ENCODE peak calls at places on chromosomes 4 and X, in six cellular contexts. M is pancreas; H is sigmoid colon; U is PC-3; N is CD4-positive, CD25-positive, alpha-beta regulatory T cell; V is H9. A is an unnamed sample.
A peak's percentile ranks its signal among the peaks of the same experiment; 100 is the strongest.

GRCh38 chr4:97653701-97654100 is 489.6 kb downstream of the STPG2 start:
- DNase-seq in U (no peak), V (no peak), N (no peak), M (no peak), H (no peak), A (no peak)

GRCh38 chr4:12179264-12179616 is 750.5 kb upstream of the HS3ST1 start:
- DNase-seq in U (no peak), H (no peak), N (no peak), V (no peak), M (no peak), A (no peak)

GRCh38 chrX:25005382-25006185 is 10.2 kb downstream of the ARX start:
- DNase-seq in M (no peak), V (no peak), N (no peak), H (no peak), U (no peak), A (no peak)

GRCh38 chr4:5664778-5665177 is 43.6 kb downstream of the EVC2 start:
- DNase-seq in H (no peak), N (no peak), U (no peak), V (no peak), M (no peak), A (no peak)

GRCh38 chr4:18608910-18609525 is 587.5 kb upstream of the LCORL start:
- DNase-seq in M (no peak), U (no peak), N (no peak), V (no peak), H (no peak), A (no peak)

GRCh38 chrX:62928906-62929305 is 422.2 kb downstream of the SPIN4 start:
- DNase-seq in U (no peak), H (no peak), V (no peak), M (no peak), N (no peak), A (no peak)

GRCh38 chr4:8305851-8306361 is 36.4 kb downstream of the HTRA3 start:
- DNase-seq in N (no peak), H (peak; percentile 70), U (no peak), V (peak; percentile 46), M (no peak), A (no peak)

GRCh38 chr4:146959692-146960091 is 14.0 kb upstream of the TTC29 start:
- DNase-seq in H (no peak), U (peak; percentile 17), V (no peak), M (no peak), N (no peak), A (no peak)

GRCh38 chr4:143381171-143382118 is 44.8 kb downstream of the GAB1 start:
- DNase-seq in V (no peak), N (no peak), M (peak; percentile 63), U (peak; percentile 88), H (peak; percentile 96), A (peak; percentile 80)

GRCh38 chr4:143380651-143381050 is 44.0 kb downstream of the GAB1 start:
- DNase-seq in V (no peak), M (no peak), H (no peak), N (no peak), U (no peak), A (no peak)

GRCh38 chr4:143375326-143376073 is 38.8 kb downstream of the GAB1 start:
- DNase-seq in M (no peak), U (peak; percentile 55), N (no peak), V (peak; percentile 50), H (no peak), A (peak; percentile 47)

GRCh38 chr4:143374771-143375170 is 38.1 kb downstream of the GAB1 start:
- DNase-seq in M (no peak), H (no peak), V (no peak), N (no peak), U (no peak), A (no peak)

DNA sequence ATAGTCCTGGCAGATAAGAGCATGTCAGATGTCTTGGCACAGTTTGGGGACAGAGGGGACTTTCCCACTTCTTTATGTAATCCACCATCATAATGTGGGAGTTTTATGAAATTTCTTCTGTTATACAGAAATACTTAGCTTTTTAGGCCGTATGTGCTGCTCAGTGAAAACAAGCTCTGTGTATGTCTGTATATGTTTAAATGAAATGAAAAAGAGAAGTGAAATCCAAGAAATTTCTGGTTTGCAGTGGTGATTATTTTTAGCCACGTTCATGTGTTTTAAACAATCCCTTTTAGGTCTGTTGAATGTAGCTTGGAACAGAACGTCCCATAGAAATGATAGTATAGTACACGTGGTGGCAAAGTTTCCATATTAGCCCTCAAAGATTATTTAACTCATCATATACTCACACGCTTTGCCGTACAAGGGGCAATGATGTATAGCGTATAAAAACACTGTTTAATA is 41.0 kb downstream of the GAB1 start:
- DNase-seq in U (no peak), N (no peak), H (no peak), V (no peak), M (no peak), A (no peak)
- H3K4me1 ChIP-seq in U (peaks cover 17% of the 10 kb centered on the region), N (no peaks in the 10 kb centered on the region), H (peaks cover 100% of the 10 kb centered on the region), V (peaks cover 8% of the 10 kb centered on the region), M (peaks cover 18% of the 10 kb centered on the region), A (peaks cover 3% of the 10 kb centered on the region)

GRCh38 chr4:151930372-151930771 is 169.6 kb upstream of the GATB start:
- DNase-seq in N (no peak), M (no peak), H (no peak), V (no peak), U (no peak), A (no peak)

GRCh38 chr4:151933122-151933827 is 172.5 kb upstream of the GATB start:
- DNase-seq in M (no peak), H (no peak), V (peak; percentile 43), N (no peak), U (no peak), A (no peak)

GRCh38 chr4:151928112-151928511 is 167.3 kb upstream of the GATB start:
- DNase-seq in N (no peak), U (no peak), V (no peak), M (no peak), H (no peak), A (no peak)

GRCh38 chr4:151934766-151935165 is 174.0 kb upstream of the GATB start:
- DNase-seq in U (no peak), H (no peak), N (no peak), V (no peak), M (no peak), A (no peak)

GRCh38 chr4:151931563-151931962 is 170.8 kb upstream of the GATB start:
- DNase-seq in H (no peak), U (no peak), M (no peak), N (no peak), V (no peak), A (no peak)
- H3K4me1 ChIP-seq in H (no peaks in the 10 kb centered on the region), U (no peaks in the 10 kb centered on the region), M (no peaks in the 10 kb centered on the region), N (no peaks in the 10 kb centered on the region), V (no peaks in the 10 kb centered on the region), A (no peaks in the 10 kb centered on the region)

GRCh38 chr4:3296651-3297050 is 3.8 kb downstream of the RGS12 start:
- DNase-seq in V (no peak), N (no peak), U (no peak), H (no peak), M (no peak), A (peak; percentile 13)
- H3K4me1 ChIP-seq in V (no peaks in the 10 kb centered on the region), N (peaks cover 30% of the 10 kb centered on the region), U (peaks cover 6% of the 10 kb centered on the region), H (peaks cover 14% of the 10 kb centered on the region), M (no peaks in the 10 kb centered on the region), A (no peaks in the 10 kb centered on the region)

DNA sequence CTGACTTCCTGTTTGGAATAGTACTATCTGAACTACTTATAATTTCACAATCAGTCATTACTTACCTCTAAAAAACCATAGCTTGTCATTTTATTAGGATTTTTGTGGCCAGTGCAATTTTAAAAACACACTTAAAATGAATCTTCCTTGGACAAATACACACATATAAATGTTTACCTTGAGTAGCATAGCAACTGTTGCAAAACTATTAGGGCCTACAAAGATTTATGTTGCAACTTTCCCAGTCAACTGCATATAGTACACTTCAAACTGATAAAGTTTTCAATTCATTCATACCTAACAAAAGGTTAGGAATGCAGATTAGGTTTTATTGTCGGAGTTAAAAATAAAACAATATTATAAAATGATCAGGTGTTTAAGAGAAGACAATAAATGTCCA is 193.0 kb downstream of the PDGFC start:
- DNase-seq in U (peak; percentile 83), M (no peak), H (no peak), V (no peak), N (no peak), A (no peak)
- H3K4me1 ChIP-seq in U (peaks cover 66% of the 10 kb centered on the region), M (no peaks in the 10 kb centered on the region), H (peaks cover 55% of the 10 kb centered on the region), V (no peaks in the 10 kb centered on the region), N (no peaks in the 10 kb centered on the region), A (no peaks in the 10 kb centered on the region)

DNA sequence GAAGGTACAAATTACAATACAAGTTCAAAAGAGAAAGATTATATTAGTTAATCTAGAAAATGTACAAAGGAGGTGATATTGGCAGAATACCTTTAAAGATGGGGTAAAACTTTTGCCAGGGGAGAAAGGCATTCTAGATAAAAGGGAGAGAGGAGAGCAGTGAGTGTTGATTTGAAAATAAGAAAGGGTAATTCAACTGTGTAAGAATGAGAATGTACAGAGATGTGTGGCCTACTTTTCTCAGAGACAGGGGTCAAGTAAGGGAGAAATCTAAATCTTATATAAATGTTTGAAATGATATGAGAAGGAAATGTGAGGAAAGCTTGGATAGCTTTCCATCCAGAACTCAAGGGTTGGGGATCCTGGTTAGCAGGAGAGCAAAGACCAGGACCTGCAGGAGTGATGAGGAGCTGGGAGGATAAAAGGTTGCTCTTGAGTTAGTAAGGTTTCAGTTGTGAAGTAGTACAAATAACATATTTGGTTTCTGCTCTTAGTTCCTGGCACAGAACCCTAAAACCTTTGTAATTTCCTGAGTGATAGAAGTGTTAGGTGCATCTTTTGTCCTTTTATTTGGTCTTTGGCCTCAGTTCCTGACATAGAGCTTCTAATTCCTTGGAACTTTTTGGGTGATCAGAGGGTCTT is 489.9 kb downstream of the INPP4B start:
- DNase-seq in U (no peak), N (no peak), V (no peak), H (no peak), M (no peak), A (no peak)
- H3K4me1 ChIP-seq in U (peaks cover 37% of the 10 kb centered on the region), N (peaks cover 70% of the 10 kb centered on the region), V (no peaks in the 10 kb centered on the region), H (peaks cover 32% of the 10 kb centered on the region), M (peaks cover 7% of the 10 kb centered on the region), A (no peaks in the 10 kb centered on the region)

GRCh38 chr4:108110450-108110849 is 58.3 kb downstream of the LEF1 start:
- DNase-seq in H (no peak), U (no peak), V (no peak), N (no peak), M (no peak), A (no peak)
- H3K4me1 ChIP-seq in H (no peaks in the 10 kb centered on the region), U (no peaks in the 10 kb centered on the region), V (peaks cover 5% of the 10 kb centered on the region), N (peaks cover 100% of the 10 kb centered on the region), M (no peaks in the 10 kb centered on the region), A (no peaks in the 10 kb centered on the region)

GRCh38 chr4:127145001-127145400 is 487.8 kb upstream of the INTU start:
- DNase-seq in H (no peak), N (no peak), U (no peak), V (no peak), M (no peak), A (no peak)

GRCh38 chr4:127140306-127140705 is 492.5 kb upstream of the INTU start:
- DNase-seq in V (no peak), U (peak; percentile 41), H (no peak), M (no peak), N (no peak), A (no peak)

GRCh38 chr4:127143460-127144190 is 489.1 kb upstream of the INTU start:
- DNase-seq in N (no peak), H (no peak), M (no peak), U (peak; percentile 30), V (no peak), A (no peak)

GRCh38 chr4:127139788-127140286 is 492.9 kb upstream of the INTU start:
- DNase-seq in U (no peak), H (no peak), N (no peak), V (no peak), M (no peak), A (no peak)

GRCh38 chr4:127141857-127142256 is 490.9 kb upstream of the INTU start:
- DNase-seq in M (no peak), N (no peak), H (no peak), U (peak; percentile 10), V (no peak), A (no peak)
- H3K4me1 ChIP-seq in M (no peaks in the 10 kb centered on the region), N (no peaks in the 10 kb centered on the region), H (peaks cover 16% of the 10 kb centered on the region), U (peaks cover 3% of the 10 kb centered on the region), V (no peaks in the 10 kb centered on the region), A (no peaks in the 10 kb centered on the region)

GRCh38 chr4:185246453-185246852 is 37.1 kb downstream of the SNX25 start:
- DNase-seq in H (no peak), V (no peak), N (no peak), U (no peak), M (no peak), A (no peak)
- H3K4me1 ChIP-seq in H (peaks cover 36% of the 10 kb centered on the region), V (no peaks in the 10 kb centered on the region), N (peaks cover 6% of the 10 kb centered on the region), U (no peaks in the 10 kb centered on the region), M (no peaks in the 10 kb centered on the region), A (no peaks in the 10 kb centered on the region)